ENCODE peak calls at places on chromosomes 4 and X, in five cellular contexts. D is gastrocnemius medialis, P is sigmoid colon, B is Karpas-422, R is breast epithelium. G is an unnamed sample.

GRCh38 chrX:10172867-10173266 is 16.1 kb downstream of the CLCN4 start:
- DNase-seq in D (no peak), P (no peak), B (no peak), R (no peak), G (no peak)

GRCh38 chr4:152038238-152038637 is 277.4 kb upstream of the GATB start:
- DNase-seq in D (no peak), P (no peak), B (no peak), R (no peak), G (no peak)

GRCh38 chr4:124594945-124595344 is 117.6 kb downstream of the ANKRD50 start:
- DNase-seq in D (no peak), P (no peak), B (no peak), R (no peak), G (no peak)

GRCh38 chr4:154822775-154823174 is 41.7 kb downstream of the RBM46 start:
- DNase-seq in D (no peak), P (no peak), B (no peak), R (no peak), G (peak; percentile 84)

GRCh38 chr4:703336-704197 is 2.1 kb upstream of the PCGF3 start:
- DNase-seq in D (no peak), P (peak; percentile 60), B (no peak), R (no peak), G (no peak)

GRCh38 chr4:159396151-159396550 is 293.3 kb downstream of the RAPGEF2 start:
- DNase-seq in D (no peak), P (no peak), B (no peak), R (no peak), G (no peak)

GRCh38 chr4:78864405-78865024 is 74.7 kb downstream of the PAQR3 start:
- DNase-seq in D (no peak), P (no peak), B (peak; percentile 76), R (no peak), G (peak; percentile 26)

GRCh38 chr4:106036334-106036733 is 141.1 kb downstream of the NPNT start:
- DNase-seq in D (no peak), P (no peak), B (no peak), R (no peak), G (no peak)

GRCh38 chrX:37348237-37349130 is 680 bp upstream of the PRRG1 start:
- DNase-seq in D (no peak), P (no peak), B (no peak), R (no peak), G (no peak)

GRCh38 chr4:38360201-38360600 is 303.8 kb upstream of the KLF3 start:
- DNase-seq in D (no peak), P (no peak), B (no peak), R (no peak), G (no peak)

GRCh38 chr4:80386281-80386886 is 50.9 kb downstream of the CFAP299 start:
- DNase-seq in D (no peak), P (no peak), B (no peak), R (no peak), G (no peak)

GRCh38 chr4:1209821-1210220 is 37.4 kb upstream of the SPON2 start:
- DNase-seq in D (peak; percentile 57), P (peak; percentile 94), B (no peak), R (no peak), G (no peak)

GRCh38 chr4:70993181-70994068 is at the start of gene DCK:
- DNase-seq in D (peak; percentile 83), P (peak; percentile 93), B (peak; percentile 97), R (peak; percentile 83), G (peak; percentile 64)

GRCh38 chrX:48957477-48957826 is at the start of gene OTUD5:
- DNase-seq in D (no peak), P (no peak), B (peak; percentile 89), R (no peak), G (no peak)

GRCh38 chr4:112521123-112522116 is 5.4 kb upstream of the NEUROG2 start:
- DNase-seq in D (no peak), P (no peak), B (no peak), R (no peak), G (no peak)

GRCh38 chr4:112522389-112522788 is 6.4 kb upstream of the NEUROG2 start:
- DNase-seq in D (no peak), P (no peak), B (no peak), R (no peak), G (no peak)

GRCh38 chr4:112523764-112524505 is 8.0 kb upstream of the NEUROG2 start:
- DNase-seq in D (no peak), P (no peak), B (peak; percentile 94), R (no peak), G (no peak)

GRCh38 chr4:112520598-112521122 is 4.7 kb upstream of the NEUROG2 start:
- DNase-seq in D (no peak), P (no peak), B (peak; percentile 14), R (no peak), G (no peak)

DNA sequence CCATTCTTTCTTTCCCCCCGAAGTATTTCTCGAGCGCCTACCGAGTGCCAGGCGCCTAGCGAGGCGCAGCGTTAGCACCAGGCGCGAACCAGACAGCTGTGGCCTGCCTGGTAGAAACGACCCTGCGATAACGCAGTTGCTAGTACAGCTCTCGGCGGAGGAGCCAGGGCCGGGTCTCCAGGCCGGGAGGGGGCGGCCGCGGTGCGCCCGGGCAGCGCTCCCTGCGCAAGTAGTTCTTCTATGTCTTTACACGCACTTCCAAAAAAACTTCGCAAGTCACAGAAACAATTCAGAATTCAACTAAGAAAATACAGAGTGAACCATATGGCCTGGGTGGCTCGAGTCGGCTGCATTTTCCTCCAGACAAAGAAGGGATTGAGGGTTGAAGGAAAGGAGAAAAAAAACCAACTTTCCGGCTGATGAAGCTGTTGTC is 7.0 kb upstream of the NEUROG2 start:
- DNase-seq in D (no peak), P (no peak), B (peak; percentile 89), R (no peak), G (no peak)
- H3K4me1 ChIP-seq in D (peaks cover 15% of the 10 kb centered on the region), P (peaks cover 23% of the 10 kb centered on the region), B (peaks cover 34% of the 10 kb centered on the region), R (peaks cover 4% of the 10 kb centered on the region), G (no peaks in the 10 kb centered on the region)

DNA sequence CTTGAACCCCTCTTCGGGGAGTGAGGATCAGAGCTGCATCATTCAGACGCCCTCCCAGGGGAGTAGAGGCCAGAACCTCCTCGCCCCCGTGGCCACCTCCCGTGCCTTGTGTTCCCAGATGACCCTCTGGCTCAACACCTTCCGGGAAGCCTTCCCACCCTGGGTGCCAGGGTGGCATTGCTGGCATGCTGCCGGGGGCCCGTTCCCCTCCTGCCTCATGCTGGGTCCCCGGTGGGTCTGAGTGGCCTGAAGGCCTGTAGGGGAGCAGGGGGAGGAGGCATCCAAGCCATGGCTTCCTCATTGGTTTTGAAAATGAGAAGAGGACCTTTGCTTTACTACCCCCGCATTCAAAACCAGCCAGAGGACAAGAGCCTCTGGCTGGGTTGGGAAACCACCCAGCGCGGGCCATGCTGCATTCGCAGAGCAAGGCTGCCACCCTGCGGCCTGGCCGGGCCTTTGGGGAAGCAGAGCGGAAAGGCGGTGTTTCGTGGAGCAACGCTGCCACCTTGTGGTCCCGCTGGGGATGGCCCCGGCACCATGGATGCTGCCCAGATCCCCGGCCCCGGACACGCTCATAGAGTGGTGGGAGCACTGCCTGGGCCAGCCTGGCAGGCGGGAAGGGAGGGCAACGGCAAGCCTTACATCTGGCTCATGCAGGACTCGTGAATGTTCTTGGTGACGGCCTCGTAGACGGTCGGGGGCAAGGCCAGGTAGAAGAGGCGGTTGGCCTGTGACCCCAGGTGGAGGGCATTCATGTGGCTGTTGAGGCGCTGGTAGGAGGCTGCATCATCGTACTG is 11.9 kb downstream of the G6PD start:
- DNase-seq in D (peak; percentile 80), P (peak; percentile 94), B (peak; percentile 95), R (peak; percentile 81), G (no peak)
- H3K27ac ChIP-seq in D (peak overlapping the region; percentile 64), P (peak overlapping the region; percentile 17), B (no peak overlapping the region), R (peak overlapping the region; percentile 15), G (no peak overlapping the region)

DNA sequence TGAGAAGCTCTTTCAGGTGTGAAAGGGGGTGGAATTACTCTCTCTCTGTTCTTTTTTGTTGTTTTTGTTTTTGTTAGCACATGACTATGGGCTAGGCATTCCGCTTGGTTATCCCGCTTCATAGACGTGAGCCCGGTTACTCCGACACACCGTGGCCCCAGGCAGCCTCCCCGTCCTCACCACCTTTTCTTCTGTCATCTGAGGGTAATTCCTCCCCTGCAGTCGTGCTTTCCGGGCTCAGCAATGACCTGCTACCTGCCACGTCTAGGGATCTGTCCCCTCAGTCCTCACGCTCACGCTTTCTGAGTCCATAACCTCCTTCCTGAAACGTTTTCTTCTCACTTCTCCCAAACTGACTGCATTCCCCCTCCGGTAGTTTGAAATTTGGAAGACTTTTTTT is 691 bp upstream of the REST start:
- DNase-seq in D (no peak), P (no peak), B (no peak), R (no peak), G (no peak)
- H3K4me1 ChIP-seq in D (peaks cover 11% of the 10 kb centered on the region), P (peaks cover 25% of the 10 kb centered on the region), B (peaks cover 29% of the 10 kb centered on the region), R (peaks cover 10% of the 10 kb centered on the region), G (peaks cover 8% of the 10 kb centered on the region)

DNA sequence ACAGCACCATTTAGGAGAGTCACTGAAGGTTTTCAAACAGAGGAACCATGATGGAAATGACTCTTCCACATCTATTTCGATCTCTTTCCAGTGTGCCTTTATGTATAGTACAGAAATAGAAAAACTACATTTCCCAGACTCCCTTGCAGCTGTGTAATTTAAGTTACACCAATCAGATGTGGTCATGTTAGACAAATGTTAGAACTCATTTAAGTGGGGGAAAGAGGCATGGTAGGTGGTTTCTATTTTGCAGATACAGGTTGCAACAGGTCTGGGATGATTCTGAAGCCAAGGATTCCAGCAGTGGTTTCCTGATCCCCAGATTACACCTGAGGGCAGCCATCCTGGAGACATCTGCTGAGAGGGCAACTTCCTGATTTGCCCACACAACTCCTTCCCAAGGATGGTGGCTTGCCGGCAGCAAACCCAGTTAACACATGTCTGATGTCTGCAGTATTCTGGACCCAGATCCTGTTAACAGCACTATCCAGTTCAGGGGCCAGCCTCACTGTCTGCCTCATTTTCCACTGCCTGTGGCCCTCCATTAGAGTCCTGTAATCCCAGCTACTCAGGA is 38.7 kb upstream of the PDK3 start:
- DNase-seq in D (no peak), P (no peak), B (peak; percentile 64), R (peak; percentile 38), G (peak; percentile 92)
- H3K27ac ChIP-seq in D (no peak overlapping the region), P (peak overlapping the region; percentile 53), B (no peak overlapping the region), R (peak overlapping the region; percentile 46), G (no peak overlapping the region)

DNA sequence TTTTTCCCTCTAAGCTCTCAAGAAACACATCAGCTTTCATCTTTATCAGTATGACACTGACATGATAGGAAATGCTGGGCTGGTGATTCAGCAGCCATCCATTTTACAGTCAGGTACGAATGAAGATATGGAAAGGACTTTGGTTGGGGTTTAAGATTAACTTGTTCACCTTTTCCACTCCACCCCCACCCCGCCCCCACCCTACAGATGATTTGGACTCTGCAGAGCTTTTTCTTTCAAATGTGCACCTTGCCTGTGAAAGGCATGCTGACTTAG is 132.6 kb downstream of the AKAP4 start:
- DNase-seq in D (no peak), P (no peak), B (no peak), R (no peak), G (no peak)
- H3K4me1 ChIP-seq in D (no peaks in the 10 kb centered on the region), P (no peaks in the 10 kb centered on the region), B (no peaks in the 10 kb centered on the region), R (no peaks in the 10 kb centered on the region), G (no peaks in the 10 kb centered on the region)

GRCh38 chrX:115367455-115367854 is 77.9 kb downstream of the LUZP4 start:
- DNase-seq in D (no peak), P (no peak), B (no peak), R (peak; percentile 39), G (peak; percentile 63)
- H3K27ac ChIP-seq in D (no peak overlapping the region), P (no peak overlapping the region), B (no peak overlapping the region), R (peak overlapping the region; percentile 10), G (peak overlapping the region; percentile 96)

G was measured in foreskin keratinocyte.